ENCODE peak calls at places on chromosome 12, in ten cellular contexts. R is T-helper 17 cell; L is CD4-positive, alpha-beta memory T cell; T is pancreas; Z is endodermal cell; Q is Panc1; N is HCT116; H is left lung; I is uterus; C is adipocyte. A is an unnamed sample.

GRCh38 chr12:95303476-95303875 is 85.9 kb downstream of the VEZT start:
- DNase-seq in H (no peak), I (no peak), N (no peak), R (no peak), C (peak; percentile 40), Z (no peak), L (no peak), T (no peak), Q (no peak), A (no peak)

GRCh38 chr12:72966684-72967083 is 694.5 kb downstream of the TRHDE start:
- DNase-seq in R (no peak), L (no peak), C (no peak), Q (no peak), T (no peak), Z (no peak), I (no peak), N (no peak), H (no peak), A (no peak)

GRCh38 chr12:41230756-41231155 is 42.6 kb downstream of the PDZRN4 start:
- DNase-seq in C (no peak), I (no peak), L (no peak), Z (no peak), R (no peak), H (no peak), T (no peak), Q (no peak), N (no peak), A (no peak)

GRCh38 chr12:93062100-93062419 is 133.0 kb upstream of the EEA1 start:
- DNase-seq in Z (peak; percentile 48), R (no peak), T (no peak), I (no peak), L (no peak), Q (no peak), C (no peak), H (no peak), N (no peak), A (no peak)

GRCh38 chr12:65602579-65603295 is 221.5 kb upstream of the HMGA2 start:
- DNase-seq in I (peak; percentile 62), T (peak; percentile 68), R (no peak), L (no peak), Q (peak; percentile 76), N (peak; percentile 94), Z (peak; percentile 93), H (peak; percentile 52), C (peak; percentile 98), A (peak; percentile 59)

GRCh38 chr12:104477812-104478388 is 21.2 kb downstream of the CHST11 start:
- DNase-seq in T (no peak), H (no peak), L (no peak), Q (no peak), C (no peak), I (no peak), R (no peak), Z (no peak), N (no peak), A (no peak)

GRCh38 chr12:28708918-28709371 is 440.1 kb upstream of the FAR2 start:
- DNase-seq in Z (no peak), T (no peak), R (no peak), I (no peak), L (no peak), N (no peak), Q (no peak), H (no peak), C (peak; percentile 88), A (no peak)

GRCh38 chr12:113794774-113795173 is 171.4 kb downstream of the RBM19 start:
- DNase-seq in Q (no peak), R (no peak), C (no peak), I (no peak), N (no peak), H (no peak), Z (no peak), L (no peak), T (no peak), A (no peak)

GRCh38 chr12:68915055-68915454 is 17.9 kb downstream of the CPM start:
- DNase-seq in L (no peak), Q (no peak), T (no peak), N (no peak), R (no peak), C (peak; percentile 87), H (no peak), Z (no peak), I (no peak), A (no peak)

GRCh38 chr12:57615637-57616036 is 4.4 kb downstream of the ARHGEF25 start:
- DNase-seq in H (no peak), C (no peak), T (no peak), I (no peak), N (no peak), Z (no peak), Q (no peak), R (no peak), L (no peak), A (no peak)

GRCh38 chr12:26196424-26196722 is 1.0 kb downstream of the SSPN start:
- DNase-seq in Q (no peak), T (no peak), H (no peak), I (no peak), R (no peak), Z (no peak), L (no peak), C (peak; percentile 62), N (no peak), A (no peak)

GRCh38 chr12:16359512-16360491 is 12.4 kb downstream of the MGST1 start:
- DNase-seq in L (no peak), C (peak; percentile 28), I (no peak), T (peak; percentile 29), R (no peak), Z (peak; percentile 96), Q (no peak), N (peak; percentile 47), H (peak; percentile 86), A (no peak)

GRCh38 chr12:44245932-44246331 is 410.1 kb downstream of the TMEM117 start:
- DNase-seq in Z (no peak), R (no peak), L (no peak), T (no peak), I (no peak), C (no peak), Q (no peak), H (no peak), N (no peak), A (no peak)

DNA sequence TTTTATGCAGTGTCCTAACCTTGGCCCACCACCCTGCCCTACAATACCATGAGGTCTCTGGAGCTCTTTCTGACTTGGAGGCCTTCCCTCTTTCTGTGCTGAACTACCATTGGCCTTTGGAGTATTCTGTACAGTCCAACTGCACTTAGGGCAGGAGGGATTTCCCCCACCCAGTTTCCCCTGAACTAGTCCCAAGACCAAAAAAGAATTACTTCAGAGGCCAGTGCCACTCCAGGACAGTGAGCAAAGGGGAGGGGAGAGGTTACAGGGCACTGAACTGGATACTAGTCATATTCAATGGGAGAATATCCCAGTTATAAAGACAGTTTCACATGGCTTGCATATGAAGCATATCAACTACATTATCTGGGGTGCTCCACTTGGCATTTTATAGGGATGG is 6.1 kb downstream of the SLCO1A2 start:
- DNase-seq in H (no peak), Q (no peak), Z (no peak), C (no peak), N (no peak), L (no peak), R (no peak), I (no peak), T (no peak), A (no peak)
- H3K9me3 ChIP-seq in H (no peaks in the 10 kb centered on the region), Q (no peaks in the 10 kb centered on the region), Z (peaks cover 78% of the 10 kb centered on the region), C (peaks cover 26% of the 10 kb centered on the region), N (peaks cover 5% of the 10 kb centered on the region), L (no peaks in the 10 kb centered on the region), R (no peaks in the 10 kb centered on the region), I (no peaks in the 10 kb centered on the region), T (no peaks in the 10 kb centered on the region), A (no peaks in the 10 kb centered on the region)

DNA sequence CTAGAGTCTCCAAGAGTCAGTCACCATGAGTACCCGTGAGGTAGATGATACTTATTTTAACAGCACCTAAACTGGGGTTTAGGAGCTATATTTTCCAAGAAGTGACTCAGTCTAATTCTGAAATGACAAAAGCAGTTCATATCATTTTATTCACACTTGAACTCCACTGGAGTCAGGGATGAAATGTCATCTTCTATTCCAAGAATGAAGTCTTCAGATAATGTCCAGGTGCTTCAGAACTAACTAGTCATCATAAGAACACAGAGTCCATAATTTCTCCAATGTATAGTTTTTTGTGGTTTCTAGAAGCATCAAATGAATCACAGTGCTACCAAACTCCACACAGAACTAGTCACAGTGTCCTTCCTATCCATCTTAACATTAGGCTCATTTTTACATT is 13.3 kb downstream of the DNM1L start:
- DNase-seq in N (no peak), Q (no peak), L (no peak), I (no peak), Z (no peak), R (no peak), T (no peak), H (no peak), C (no peak), A (no peak)
- H3K9me3 ChIP-seq in N (no peaks in the 10 kb centered on the region), Q (no peaks in the 10 kb centered on the region), L (no peaks in the 10 kb centered on the region), I (no peaks in the 10 kb centered on the region), Z (peaks cover 25% of the 10 kb centered on the region), R (no peaks in the 10 kb centered on the region), T (no peaks in the 10 kb centered on the region), H (no peaks in the 10 kb centered on the region), C (peaks cover 6% of the 10 kb centered on the region), A (no peaks in the 10 kb centered on the region)

DNA sequence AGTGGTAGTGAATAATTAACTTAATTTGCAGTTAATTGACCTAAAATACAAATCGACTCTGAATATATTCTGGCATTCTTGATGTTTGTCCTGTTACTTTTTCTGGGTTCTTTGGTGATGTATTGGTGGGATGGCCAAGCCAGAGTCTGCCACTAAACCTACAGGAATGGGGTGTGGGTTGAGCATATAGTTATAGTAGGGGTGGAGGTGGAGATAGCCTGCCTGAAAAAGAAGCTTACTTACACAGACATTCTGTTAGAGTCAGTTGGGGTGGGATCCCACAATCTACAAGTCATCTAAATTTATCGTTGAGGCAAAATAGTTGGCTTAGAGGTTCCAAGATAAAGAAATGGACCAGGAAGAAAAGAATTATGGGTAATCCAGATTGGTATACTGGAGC is 787.7 kb downstream of the TMTC2 start:
- DNase-seq in Q (no peak), N (no peak), C (no peak), R (no peak), I (no peak), Z (no peak), L (no peak), H (no peak), T (no peak), A (no peak)
- H3K9me3 ChIP-seq in Q (no peaks in the 10 kb centered on the region), N (no peaks in the 10 kb centered on the region), C (no peaks in the 10 kb centered on the region), R (no peaks in the 10 kb centered on the region), I (no peaks in the 10 kb centered on the region), Z (no peaks in the 10 kb centered on the region), L (no peaks in the 10 kb centered on the region), H (no peaks in the 10 kb centered on the region), T (no peaks in the 10 kb centered on the region), A (no peaks in the 10 kb centered on the region)

DNA sequence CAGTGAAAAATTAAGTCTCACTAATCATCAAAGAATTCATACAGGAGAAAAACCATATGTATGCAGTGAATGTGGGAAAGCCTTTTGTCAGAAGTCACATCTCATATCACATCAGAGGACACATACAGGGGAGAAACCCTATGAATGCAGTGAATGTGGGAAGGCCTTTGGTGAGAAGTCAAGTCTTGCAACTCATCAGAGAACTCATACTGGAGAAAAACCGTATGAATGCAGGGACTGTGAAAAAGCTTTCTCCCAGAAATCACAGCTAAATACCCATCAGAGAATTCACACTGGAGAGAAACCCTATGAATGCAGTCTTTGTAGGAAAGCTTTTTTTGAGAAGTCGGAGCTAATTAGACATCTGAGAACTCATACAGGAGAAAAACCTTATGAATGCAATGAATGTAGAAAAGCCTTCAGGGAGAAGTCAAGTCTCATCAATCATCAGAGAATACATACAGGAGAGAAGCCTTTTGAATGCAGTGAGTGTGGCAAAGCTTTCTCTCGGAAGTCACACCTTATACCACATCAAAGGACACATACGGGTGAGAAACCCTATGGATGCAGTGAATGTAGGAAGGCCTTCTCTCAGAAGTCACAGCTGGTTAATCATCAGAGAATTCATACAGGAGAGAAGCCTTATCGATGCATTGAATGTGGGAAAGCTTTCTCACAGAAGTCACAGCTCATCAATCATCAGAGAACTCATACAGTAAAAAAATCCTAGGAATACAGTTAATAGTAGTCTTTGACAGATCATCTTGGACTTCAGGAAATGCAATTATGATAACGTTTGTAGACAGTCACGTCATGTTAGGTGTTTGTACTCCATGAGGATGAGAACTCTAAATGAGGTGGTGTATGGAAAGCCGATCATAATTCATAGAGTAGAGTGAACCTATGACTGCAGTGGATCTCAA is 21.2 kb downstream of the ZNF84 start:
- DNase-seq in T (no peak), Z (no peak), L (peak; percentile 5), N (no peak), R (no peak), Q (no peak), C (no peak), H (no peak), I (no peak), A (no peak)
- H3K9me3 ChIP-seq in T (peaks cover 62% of the 10 kb centered on the region), Z (peaks cover 99% of the 10 kb centered on the region), L (peaks cover 43% of the 10 kb centered on the region), N (peaks cover 59% of the 10 kb centered on the region), R (peaks cover 75% of the 10 kb centered on the region), Q (peaks cover 95% of the 10 kb centered on the region), C (peaks cover 100% of the 10 kb centered on the region), H (peaks cover 65% of the 10 kb centered on the region), I (peaks cover 98% of the 10 kb centered on the region), A (peaks cover 53% of the 10 kb centered on the region)

A was measured in HAP-1.